ENCODE peak calls at places on chromosomes 13 and 19, in six cellular contexts. R is brain microvascular endothelial cell; J is CD8-positive, alpha-beta T cell; U is adrenal gland; B is GM12878; K is AG04450. M is an unnamed sample.

GRCh38 chr19:2270157-2270571 is 11.8 kb downstream of the PEAK3 start:
- DNase-seq in R (no peak), J (no peak), U (peak), B (no peak), K (no peak), M (peak)

GRCh38 chr19:47102561-47103135 is 10.9 kb downstream of the ZC3H4 start:
- DNase-seq in R (no peak), J (no peak), U (no peak), B (no peak), K (no peak), M (no peak)

GRCh38 chr19:39212377-39212742 is 8.3 kb upstream of the SYCN start:
- DNase-seq in R (peak), J (peak), U (no peak), B (peak), K (no peak), M (no peak)

GRCh38 chr13:109331898-109332297 is 454.5 kb downstream of the IRS2 start:
- DNase-seq in R (peak), J (no peak), U (no peak), B (no peak), K (no peak), M (peak)

GRCh38 chr13:99896712-99897440 is 74.7 kb downstream of the ZIC5 start:
- DNase-seq in R (no peak), J (no peak), U (no peak), B (no peak), K (no peak), M (no peak)

GRCh38 chr13:113090415-113090770 is 15.2 kb upstream of the F7 start:
- DNase-seq in R (no peak), J (no peak), U (no peak), B (no peak), K (no peak), M (no peak)

GRCh38 chr19:58361900-58362271 is 665 bp downstream of the ZNF497 start:
- DNase-seq in R (no peak), J (peak), U (peak), B (no peak), K (no peak), M (no peak)

GRCh38 chr19:16360738-16361137 is 36.1 kb downstream of the KLF2 start:
- DNase-seq in R (no peak), J (no peak), U (no peak), B (no peak), K (no peak), M (no peak)

GRCh38 chr19:14434543-14435319 is 1.6 kb downstream of the PKN1 start:
- DNase-seq in R (peak), J (no peak), U (peak), B (no peak), K (no peak), M (peak)

GRCh38 chr19:8194528-8195275 is 14.5 kb upstream of the CERS4 start:
- DNase-seq in R (no peak), J (peak), U (no peak), B (no peak), K (no peak), M (no peak)

GRCh38 chr13:26964278-26965057 is 203.9 kb upstream of the GPR12 start:
- DNase-seq in R (peak), J (no peak), U (no peak), B (no peak), K (no peak), M (peak)

GRCh38 chr19:48963371-48964204 is 1.5 kb upstream of the FTL start:
- DNase-seq in R (no peak), J (peak), U (peak), B (no peak), K (no peak), M (peak)

GRCh38 chr13:84847107-84847506 is 952.1 kb downstream of the SLITRK6 start:
- DNase-seq in R (no peak), J (no peak), U (no peak), B (no peak), K (no peak), M (no peak)

GRCh38 chr19:44848036-44848804 is 2.1 kb downstream of the NECTIN2 start:
- DNase-seq in R (peak), J (no peak), U (peak), B (no peak), K (no peak), M (peak)

GRCh38 chr13:79631260-79631659 is 150.3 kb downstream of the NDFIP2 start:
- DNase-seq in R (peak), J (no peak), U (peak), B (no peak), K (no peak), M (peak)

GRCh38 chr19:42794751-42795150 is 29.3 kb upstream of the PSG8 start:
- DNase-seq in R (no peak), J (no peak), U (no peak), B (no peak), K (no peak), M (no peak)

GRCh38 chr13:79404985-79405384 is 1.1 kb downstream of the RBM26 start:
- DNase-seq in R (no peak), J (no peak), U (no peak), B (no peak), K (no peak), M (no peak)

GRCh38 chr19:13459351-13459750 is 46.9 kb downstream of the CACNA1A start:
- DNase-seq in R (no peak), J (no peak), U (no peak), B (no peak), K (no peak), M (no peak)

GRCh38 chr19:15576526-15577156 is 38.4 kb upstream of the CYP4F8 start:
- DNase-seq in R (no peak), J (no peak), U (no peak), B (no peak), K (no peak), M (no peak)

GRCh38 chr13:37617162-37617561 is 18.6 kb upstream of the POSTN start:
- DNase-seq in R (peak), J (no peak), U (no peak), B (no peak), K (no peak), M (peak)

GRCh38 chr19:48896191-48896720 is 2.3 kb downstream of the TULP2 start:
- DNase-seq in R (no peak), J (no peak), U (peak), B (no peak), K (no peak), M (peak)

GRCh38 chr13:23618341-23618740 is 48.1 kb downstream of the TNFRSF19 start:
- DNase-seq in R (peak), J (no peak), U (no peak), B (no peak), K (peak), M (peak)

GRCh38 chr19:16874250-16874977 is 14.4 kb upstream of the F2RL3 start:
- DNase-seq in R (no peak), J (no peak), U (no peak), B (no peak), K (no peak), M (no peak)

GRCh38 chr13:98843482-98843877 is 91.0 kb upstream of the SLC15A1 start:
- DNase-seq in R (no peak), J (no peak), U (no peak), B (no peak), K (no peak), M (no peak)

GRCh38 chr13:83499286-83499685 is 383.0 kb downstream of the SLITRK1 start:
- DNase-seq in R (peak), J (no peak), U (no peak), B (no peak), K (no peak), M (no peak)

GRCh38 chr19:9622531-9622930 is 1.5 kb upstream of the ZNF561 start:
- DNase-seq in R (no peak), J (no peak), U (no peak), B (no peak), K (no peak), M (no peak)

GRCh38 chr13:90447034-90447734 is 900.3 kb upstream of the MIR17HG start:
- DNase-seq in R (no peak), J (no peak), U (no peak), B (no peak), K (no peak), M (no peak)

GRCh38 chr13:65472336-65472735 is 1757.8 kb downstream of the PCDH9 start:
- DNase-seq in R (no peak), J (no peak), U (no peak), B (no peak), K (no peak), M (no peak)

GRCh38 chr13:36819811-36820140 is 754 bp downstream of the RFXAP start:
- DNase-seq in R (peak), J (peak), U (no peak), B (no peak), K (no peak), M (peak)

GRCh38 chr13:36888645-36889044 is 31.4 kb downstream of the SMAD9 start:
- DNase-seq in R (no peak), J (no peak), U (no peak), B (no peak), K (no peak), M (no peak)

GRCh38 chr13:40109324-40109958 is 454.0 kb downstream of the COG6 start:
- DNase-seq in R (peak), J (no peak), U (no peak), B (no peak), K (peak), M (peak)

GRCh38 chr19:5585461-5586299 is 17.9 kb upstream of the TINCR start:
- DNase-seq in R (peak), J (no peak), U (no peak), B (no peak), K (no peak), M (no peak)

GRCh38 chr19:6018786-6019185 is 40.8 kb upstream of the RANBP3 start:
- DNase-seq in R (no peak), J (no peak), U (no peak), B (no peak), K (no peak), M (no peak)

GRCh38 chr13:59510377-59510776 is 653.4 kb downstream of the DIAPH3 start:
- DNase-seq in R (no peak), J (no peak), U (no peak), B (no peak), K (no peak), M (no peak)

GRCh38 chr13:59513686-59514085 is 650.0 kb downstream of the DIAPH3 start:
- DNase-seq in R (no peak), J (no peak), U (no peak), B (no peak), K (no peak), M (no peak)

GRCh38 chr13:59519776-59520175 is 644.0 kb downstream of the DIAPH3 start:
- DNase-seq in R (peak), J (no peak), U (no peak), B (no peak), K (no peak), M (no peak)

DNA sequence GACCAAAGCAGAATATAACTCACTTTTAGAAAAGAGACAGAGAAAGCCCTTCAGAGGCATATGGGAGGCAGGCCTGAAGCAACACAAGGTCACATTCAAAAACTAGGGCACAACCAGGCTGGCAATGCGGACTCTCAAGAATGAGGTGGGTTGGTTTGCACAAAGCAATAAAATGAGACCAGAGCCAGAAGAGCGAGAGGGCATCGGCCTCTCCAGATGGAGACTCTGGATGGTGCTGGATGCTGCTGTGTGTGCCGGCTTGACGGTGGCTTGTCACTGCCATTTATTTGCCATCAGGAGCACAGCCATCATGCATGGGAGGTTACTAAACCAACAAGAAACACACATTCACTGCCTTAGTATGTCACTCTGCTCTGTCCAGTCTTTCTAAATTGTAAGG is 649.4 kb downstream of the DIAPH3 start:
- DNase-seq in R (no peak), J (no peak), U (no peak), B (no peak), K (no peak), M (no peak)
- TF ChIP-seq CTCF in R (no peak), J (no peak), U (no peak), B (no peak), K (no peak), M (no peak)

GRCh38 chr13:20231839-20232555 is at the start of gene GJB6:
- DNase-seq in R (no peak), J (no peak), U (no peak), B (no peak), K (no peak), M (no peak)
- H3K4me3 ChIP-seq in R (no peak), J (peak), U (no peak), B (no peak), K (no peak), M (no peak)

GRCh38 chr13:110812111-110812868 is 98.8 kb downstream of the ING1 start:
- DNase-seq in R (no peak), J (no peak), U (no peak), B (no peak), K (no peak), M (no peak)
- TF ChIP-seq CTCF in R (peak), J (no peak), U (peak), B (no peak), K (peak), M (peak)

DNA sequence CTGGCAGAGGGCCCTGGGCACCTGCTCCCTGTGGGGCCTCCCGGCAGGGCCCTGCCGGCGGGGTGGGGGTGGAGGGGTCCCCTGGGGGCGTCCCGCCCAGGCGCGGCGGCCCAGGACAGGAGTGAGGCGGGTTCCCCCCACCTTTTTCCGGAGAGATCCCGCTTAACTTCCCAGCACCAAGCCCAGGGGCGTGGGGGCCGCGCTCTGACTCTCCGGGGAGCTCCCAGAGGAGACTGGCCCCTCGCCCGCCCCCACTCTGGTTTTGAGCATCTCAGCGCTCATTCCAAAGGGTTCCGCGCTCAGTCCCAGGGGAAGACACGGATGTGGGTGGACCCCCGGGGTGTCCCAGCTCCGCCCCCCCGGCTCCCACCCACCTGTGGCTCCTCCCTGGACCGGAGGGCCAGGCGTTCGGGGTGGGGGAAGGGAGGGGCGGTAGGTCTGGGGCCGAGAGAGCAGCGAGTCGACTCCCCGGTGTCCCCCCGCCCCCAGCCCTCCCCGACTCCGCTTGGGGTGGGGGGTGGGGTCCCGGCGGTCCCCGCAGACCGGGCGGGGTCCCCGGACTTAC is 424 bp downstream of the C2CD4C start:
- DNase-seq in R (no peak), J (no peak), U (peak), B (no peak), K (no peak), M (no peak)
- H3K4me3 ChIP-seq in R (no peak), J (peak), U (no peak), B (no peak), K (peak), M (peak)

M was measured in fibroblast of villous mesenchyme.